ENCODE peak calls at places on chromosomes 13 and 19, in nine cellular contexts. P is glutamatergic neuron, I is fibroblast of pulmonary artery, M is AG09309, R is spleen, W is breast epithelium, K is heart right ventricle, C is AG09319, F is astrocyte of the cerebellum. G is an unnamed sample.

GRCh38 chr13:94182185-94182761 is 297.2 kb downstream of the DCT start:
- DNase-seq in W (no peak), F (no peak), M (no peak), R (no peak), K (no peak), C (no peak), I (no peak), P (no peak), G (no peak)

GRCh38 chr19:41265376-41266153 is 1.4 kb downstream of the HNRNPUL1 start:
- DNase-seq in C (no peak), F (no peak), R (no peak), W (peak; percentile 55), I (peak; percentile 26), K (no peak), M (no peak), P (no peak), G (peak; percentile 2)

GRCh38 chr13:34657716-34658115 is 284.4 kb upstream of the NBEA start:
- DNase-seq in F (peak; percentile 19), C (no peak), P (no peak), R (no peak), W (no peak), M (peak; percentile 13), K (no peak), I (no peak), G (no peak)

GRCh38 chr13:109968876-109969577 is 182.6 kb upstream of the IRS2 start:
- DNase-seq in I (peak; percentile 80), W (no peak), M (no peak), R (no peak), F (no peak), K (peak; percentile 58), P (no peak), C (no peak), G (no peak)

GRCh38 chr13:106522898-106523525 is 12.4 kb downstream of the EFNB2 start:
- DNase-seq in C (no peak), W (no peak), R (no peak), F (no peak), K (no peak), I (no peak), M (no peak), P (no peak), G (no peak)

GRCh38 chr19:33387351-33388230 is 14.1 kb downstream of the CEBPG start:
- DNase-seq in P (no peak), M (no peak), C (no peak), W (peak; percentile 34), F (no peak), K (no peak), R (no peak), I (no peak), G (no peak)

GRCh38 chr19:53332484-53332883 is 1.1 kb upstream of the ZNF845 start:
- DNase-seq in M (no peak), R (no peak), W (no peak), F (no peak), I (no peak), C (no peak), K (no peak), P (no peak), G (no peak)

GRCh38 chr13:111855786-111856185 is 211.2 kb upstream of the SOX1 start:
- DNase-seq in W (no peak), M (no peak), F (no peak), K (no peak), R (no peak), P (no peak), I (no peak), C (no peak), G (no peak)

GRCh38 chr13:100534147-100534818 is 54.3 kb downstream of the GGACT start:
- DNase-seq in R (no peak), K (no peak), M (no peak), C (no peak), F (no peak), I (no peak), W (no peak), P (no peak), G (no peak)

GRCh38 chr13:98575876-98576214 is 1.1 kb downstream of the STK24 start:
- DNase-seq in W (no peak), F (no peak), C (no peak), R (no peak), M (no peak), I (no peak), P (no peak), K (no peak), G (no peak)

GRCh38 chr19:57192064-57192395 is 730 bp downstream of the ZNF264 start:
- DNase-seq in R (no peak), F (no peak), P (no peak), M (no peak), C (no peak), K (no peak), W (no peak), I (no peak), G (no peak)

GRCh38 chr19:17777840-17778620 is 16.9 kb upstream of the B3GNT3 start:
- DNase-seq in W (no peak), F (no peak), M (no peak), K (peak; percentile 54), C (no peak), I (peak; percentile 38), P (peak; percentile 80), R (peak; percentile 92), G (peak; percentile 50)

GRCh38 chr19:40659116-40659515 is 31.3 kb downstream of the NUMBL start:
- DNase-seq in M (no peak), P (no peak), W (no peak), I (no peak), C (no peak), R (no peak), K (no peak), F (no peak), G (no peak)

GRCh38 chr19:30274987-30275386 is 97.2 kb upstream of the ZNF536 start:
- DNase-seq in I (no peak), M (no peak), C (no peak), W (no peak), K (no peak), F (no peak), R (no peak), P (no peak), G (no peak)
- TF ChIP-seq CTCF in I (no peak), M (no peak), C (no peak), W (no peak), K (no peak), F (no peak), R (no peak), P (no peak), G (no peak)

DNA sequence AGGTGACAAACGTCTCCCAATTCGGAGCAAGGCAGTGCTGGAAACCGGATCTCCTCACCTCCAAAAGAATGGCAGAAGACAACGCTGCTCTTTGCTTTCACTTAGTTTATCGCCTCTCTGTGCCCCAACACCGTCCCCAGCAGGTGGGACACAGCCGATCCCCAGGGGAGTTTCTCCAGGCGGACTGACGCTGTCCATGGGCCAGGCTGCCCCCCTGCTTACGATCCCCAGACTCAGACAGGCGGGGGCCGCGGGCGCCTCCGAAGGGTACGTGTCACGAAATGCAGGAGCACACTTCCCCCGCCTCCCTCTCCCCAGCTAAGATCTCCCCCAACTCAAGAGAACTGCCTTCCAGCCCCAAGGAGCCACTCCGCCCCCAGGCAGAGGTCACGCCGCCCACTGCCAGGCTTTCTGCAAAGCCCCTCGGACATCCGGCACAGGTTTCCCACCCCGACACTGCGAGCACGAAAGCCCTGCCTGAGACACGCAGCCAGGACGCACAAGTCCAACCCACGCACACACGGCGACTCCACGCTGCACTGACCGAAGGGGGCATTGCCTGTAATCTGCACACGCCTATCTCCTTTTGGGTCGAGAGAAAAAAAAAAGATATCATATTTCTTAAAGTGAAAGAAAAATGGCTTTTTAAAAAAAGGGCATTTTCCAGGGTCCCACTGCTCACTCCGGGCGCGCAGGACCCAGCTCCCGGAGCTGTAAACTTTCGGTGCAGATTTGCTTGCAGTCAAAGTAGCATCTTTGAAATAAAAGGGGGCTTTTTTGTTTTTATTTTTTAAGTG is 1.9 kb downstream of the SPRY2 start:
- DNase-seq in M (peak; percentile 67), F (peak; percentile 62), C (peak; percentile 80), I (peak; percentile 87), W (peak; percentile 63), R (peak; percentile 89), K (peak; percentile 75), P (peak; percentile 65), G (peak; percentile 65)
- TF ChIP-seq CTCF in M (peak; percentile 30), F (peak; percentile 34), C (peak; percentile 36), I (peak; percentile 33), W (no peak), R (no peak), K (peak; percentile 27), P (no peak), G (peak; percentile 31)

GRCh38 chr19:38932425-38933179 is 1.9 kb downstream of the MRPS12 start:
- DNase-seq in R (no peak), C (no peak), W (no peak), K (no peak), F (no peak), I (peak; percentile 68), P (no peak), M (no peak), G (peak; percentile 45)
- TF ChIP-seq CTCF in R (peak; percentile 23), C (peak; percentile 30), W (no peak), K (peak; percentile 42), F (peak; percentile 46), I (peak; percentile 44), P (peak; percentile 23), M (peak; percentile 22), G (peak; percentile 50)

GRCh38 chr19:19113040-19113541 is 25.2 kb downstream of the TMEM161A start:
- DNase-seq in P (peak; percentile 56), W (no peak), F (no peak), C (no peak), K (no peak), M (no peak), R (no peak), I (peak; percentile 40), G (no peak)

GRCh38 chr19:19111967-19112580 is 26.2 kb downstream of the TMEM161A start:
- DNase-seq in F (no peak), C (no peak), W (no peak), R (no peak), P (no peak), K (no peak), I (no peak), M (no peak), G (no peak)

GRCh38 chr19:19109601-19110000 is 28.7 kb downstream of the TMEM161A start:
- DNase-seq in I (peak; percentile 7), P (no peak), C (no peak), W (no peak), F (no peak), R (no peak), K (no peak), M (no peak), G (no peak)

GRCh38 chr19:19111138-19111835 is 27.0 kb downstream of the TMEM161A start:
- DNase-seq in F (no peak), K (no peak), W (no peak), P (no peak), M (no peak), C (no peak), I (no peak), R (no peak), G (no peak)

DNA sequence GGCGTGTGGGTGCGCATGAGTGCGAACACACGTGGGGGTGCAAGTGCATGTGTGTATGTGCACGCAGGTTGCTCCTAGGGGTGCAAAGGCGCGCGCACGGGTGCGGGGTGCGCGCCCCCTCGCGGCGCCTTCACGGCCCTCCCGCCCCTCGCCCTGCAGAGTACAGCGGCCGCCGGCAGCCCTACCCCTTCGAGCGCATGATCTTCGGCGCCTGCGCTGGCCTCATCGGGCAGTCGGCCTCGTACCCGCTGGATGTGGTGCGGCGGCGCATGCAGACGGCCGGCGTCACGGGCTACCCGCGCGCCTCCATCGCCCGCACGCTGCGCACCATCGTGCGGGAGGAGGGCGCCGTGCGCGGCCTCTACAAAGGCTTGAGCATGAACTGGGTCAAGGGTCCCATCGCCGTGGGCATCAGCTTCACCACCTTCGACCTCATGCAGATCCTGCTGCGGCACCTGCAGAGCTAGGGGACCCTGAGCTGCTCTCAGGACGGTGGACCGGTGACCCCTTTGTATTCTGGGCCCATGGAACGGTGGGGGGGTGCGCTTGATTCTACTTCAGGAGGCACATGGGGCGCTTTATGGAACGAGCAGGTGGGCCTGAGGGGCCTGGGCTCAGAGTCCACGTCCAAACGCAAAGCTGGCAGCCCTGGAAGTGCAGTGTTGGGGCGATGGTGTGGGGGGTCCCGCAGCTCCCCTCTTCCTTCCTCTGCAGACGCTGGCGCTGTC is 27.7 kb downstream of the TMEM161A start:
- DNase-seq in M (no peak), W (no peak), K (no peak), F (no peak), P (peak; percentile 83), R (no peak), C (no peak), I (no peak), G (peak; percentile 52)
- TF ChIP-seq CTCF in M (no peak), W (no peak), K (peak; percentile 39), F (peak; percentile 48), P (peak; percentile 48), R (peak; percentile 32), C (no peak), I (peak; percentile 8), G (peak; percentile 54)

G was measured in neural crest cell.